ENCODE peak calls at places on chromosomes 11 and 22, in eight cellular contexts. One of them, this sample, is unnamed.

GRCh38 chr11:112652786-112653390 is 308.3 kb upstream of the NCAM1 start:
- DNase-seq in neural progenitor cell: no peak
- DNase-seq in HCT116: no peak
- DNase-seq in MM.1S: no peak
- DNase-seq in OCI-LY7: no peak
- DNase-seq in GM23338: no peak
- DNase-seq in hepatocyte: no peak
- DNase-seq in SK-N-SH: no peak
- DNase-seq in this sample: no peak

GRCh38 chr11:32109138-32109537 is 18.3 kb downstream of the RCN1 start:
- DNase-seq in neural progenitor cell: no peak
- DNase-seq in HCT116: no peak
- DNase-seq in MM.1S: no peak
- DNase-seq in OCI-LY7: no peak
- DNase-seq in GM23338: no peak
- DNase-seq in hepatocyte: no peak
- DNase-seq in SK-N-SH: no peak
- DNase-seq in this sample: peak

GRCh38 chr11:69301491-69302401 is 7.8 kb downstream of the MYEOV start:
- DNase-seq in neural progenitor cell: no peak
- DNase-seq in HCT116: peak
- DNase-seq in MM.1S: no peak
- DNase-seq in OCI-LY7: no peak
- DNase-seq in GM23338: no peak
- DNase-seq in hepatocyte: peak
- DNase-seq in SK-N-SH: peak
- DNase-seq in this sample: peak

GRCh38 chr11:69213315-69213714 is 57.6 kb downstream of the SMIM38 start:
- DNase-seq in neural progenitor cell: no peak
- DNase-seq in HCT116: no peak
- DNase-seq in MM.1S: no peak
- DNase-seq in OCI-LY7: no peak
- DNase-seq in GM23338: no peak
- DNase-seq in hepatocyte: no peak
- DNase-seq in SK-N-SH: no peak
- DNase-seq in this sample: no peak

GRCh38 chr22:42281706-42282251 is 11.3 kb upstream of the TCF20 start:
- DNase-seq in neural progenitor cell: no peak
- DNase-seq in HCT116: no peak
- DNase-seq in MM.1S: no peak
- DNase-seq in OCI-LY7: no peak
- DNase-seq in GM23338: no peak
- DNase-seq in hepatocyte: no peak
- DNase-seq in SK-N-SH: no peak
- DNase-seq in this sample: no peak

GRCh38 chr11:36509265-36509664 is 807 bp downstream of the TRAF6 start:
- DNase-seq in neural progenitor cell: peak
- DNase-seq in HCT116: no peak
- DNase-seq in MM.1S: peak
- DNase-seq in OCI-LY7: peak
- DNase-seq in GM23338: peak
- DNase-seq in hepatocyte: peak
- DNase-seq in SK-N-SH: peak
- DNase-seq in this sample: peak

GRCh38 chr11:20647976-20648565 is 21.3 kb upstream of the NELL1 start:
- DNase-seq in neural progenitor cell: peak
- DNase-seq in HCT116: peak
- DNase-seq in MM.1S: peak
- DNase-seq in OCI-LY7: peak
- DNase-seq in GM23338: peak
- DNase-seq in hepatocyte: peak
- DNase-seq in SK-N-SH: peak
- DNase-seq in this sample: peak

GRCh38 chr11:112537846-112538330 is 277.2 kb upstream of the PLET1 start:
- DNase-seq in neural progenitor cell: no peak
- DNase-seq in HCT116: no peak
- DNase-seq in MM.1S: no peak
- DNase-seq in OCI-LY7: no peak
- DNase-seq in GM23338: no peak
- DNase-seq in hepatocyte: peak
- DNase-seq in SK-N-SH: no peak
- DNase-seq in this sample: peak

GRCh38 chr11:121367434-121367833 is 74.9 kb downstream of the SC5D start:
- DNase-seq in neural progenitor cell: no peak
- DNase-seq in HCT116: no peak
- DNase-seq in MM.1S: peak
- DNase-seq in OCI-LY7: peak
- DNase-seq in GM23338: no peak
- DNase-seq in hepatocyte: no peak
- DNase-seq in SK-N-SH: no peak
- DNase-seq in this sample: no peak

GRCh38 chr11:64007629-64008282 is 21.5 kb downstream of the OTUB1 start:
- DNase-seq in neural progenitor cell: peak
- DNase-seq in HCT116: peak
- DNase-seq in MM.1S: no peak
- DNase-seq in OCI-LY7: no peak
- DNase-seq in GM23338: peak
- DNase-seq in hepatocyte: peak
- DNase-seq in SK-N-SH: peak
- DNase-seq in this sample: no peak

GRCh38 chr11:36073411-36074203 is 129.7 kb downstream of the LDLRAD3 start:
- DNase-seq in neural progenitor cell: peak
- DNase-seq in HCT116: no peak
- DNase-seq in MM.1S: no peak
- DNase-seq in OCI-LY7: no peak
- DNase-seq in GM23338: no peak
- DNase-seq in hepatocyte: peak
- DNase-seq in SK-N-SH: peak
- DNase-seq in this sample: peak

GRCh38 chr11:61061081-61061826 is 41.0 kb upstream of the CD5 start:
- DNase-seq in neural progenitor cell: no peak
- DNase-seq in HCT116: peak
- DNase-seq in MM.1S: peak
- DNase-seq in OCI-LY7: peak
- DNase-seq in GM23338: no peak
- DNase-seq in hepatocyte: no peak
- DNase-seq in SK-N-SH: no peak
- DNase-seq in this sample: peak

GRCh38 chr11:107550304-107550703 is 15.2 kb downstream of the ALKBH8 start:
- DNase-seq in neural progenitor cell: no peak
- DNase-seq in HCT116: no peak
- DNase-seq in MM.1S: no peak
- DNase-seq in OCI-LY7: no peak
- DNase-seq in GM23338: no peak
- DNase-seq in hepatocyte: no peak
- DNase-seq in SK-N-SH: no peak
- DNase-seq in this sample: no peak

GRCh38 chr11:16402654-16403447 is 46.5 kb upstream of the SOX6 start:
- DNase-seq in neural progenitor cell: peak
- DNase-seq in HCT116: no peak
- DNase-seq in MM.1S: no peak
- DNase-seq in OCI-LY7: no peak
- DNase-seq in GM23338: peak
- DNase-seq in hepatocyte: no peak
- DNase-seq in SK-N-SH: no peak
- DNase-seq in this sample: no peak

GRCh38 chr11:123111465-123111864 is 49.5 kb upstream of the HSPA8 start:
- DNase-seq in neural progenitor cell: peak
- DNase-seq in HCT116: peak
- DNase-seq in MM.1S: peak
- DNase-seq in OCI-LY7: peak
- DNase-seq in GM23338: peak
- DNase-seq in hepatocyte: peak
- DNase-seq in SK-N-SH: peak
- DNase-seq in this sample: peak

GRCh38 chr11:112724194-112724790 is 236.9 kb upstream of the NCAM1 start:
- DNase-seq in neural progenitor cell: no peak
- DNase-seq in HCT116: no peak
- DNase-seq in MM.1S: no peak
- DNase-seq in OCI-LY7: no peak
- DNase-seq in GM23338: no peak
- DNase-seq in hepatocyte: no peak
- DNase-seq in SK-N-SH: peak
- DNase-seq in this sample: no peak

GRCh38 chr11:125902315-125902926 is 585 bp downstream of the PUS3 start:
- DNase-seq in neural progenitor cell: no peak
- DNase-seq in HCT116: no peak
- DNase-seq in MM.1S: no peak
- DNase-seq in OCI-LY7: no peak
- DNase-seq in GM23338: no peak
- DNase-seq in hepatocyte: no peak
- DNase-seq in SK-N-SH: no peak
- DNase-seq in this sample: peak

DNA sequence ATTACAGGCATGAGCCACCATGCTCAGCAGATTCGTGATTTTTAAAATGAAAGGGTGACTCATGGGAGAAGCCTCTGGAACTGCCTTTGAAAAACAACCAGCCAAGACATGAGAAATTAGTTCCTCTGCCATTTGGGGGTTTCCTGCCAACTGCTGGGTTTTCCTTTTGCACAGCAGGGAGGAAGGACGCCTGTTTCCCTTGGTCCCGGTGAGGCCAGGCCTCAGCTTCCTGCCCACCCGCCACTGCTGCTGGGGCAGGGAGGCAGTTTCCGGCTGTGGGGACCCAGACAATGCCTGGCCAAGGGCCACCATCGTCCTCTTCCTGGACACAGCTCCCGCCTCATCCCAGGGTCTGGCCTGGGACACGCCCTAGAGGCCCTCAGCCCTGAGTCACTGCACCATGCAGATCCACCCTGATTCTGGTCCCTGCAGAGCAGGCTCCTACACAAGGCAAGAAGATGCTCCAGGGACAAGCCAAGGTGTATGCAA is 10.2 kb downstream of the PPM1F start:
- DNase-seq in neural progenitor cell: no peak
- DNase-seq in HCT116: peak
- DNase-seq in MM.1S: no peak
- DNase-seq in OCI-LY7: no peak
- DNase-seq in GM23338: no peak
- DNase-seq in hepatocyte: no peak
- DNase-seq in SK-N-SH: no peak
- DNase-seq in this sample: peak
- TF ChIP-seq EZH2phosphoT487 in neural progenitor cell: no peak
- TF ChIP-seq EZH2phosphoT487 in HCT116: no peak
- TF ChIP-seq EZH2phosphoT487 in MM.1S: no peak
- TF ChIP-seq EZH2phosphoT487 in OCI-LY7: no peak
- TF ChIP-seq EZH2phosphoT487 in GM23338: no peak
- TF ChIP-seq EZH2phosphoT487 in hepatocyte: no peak
- TF ChIP-seq EZH2phosphoT487 in SK-N-SH: no peak
- TF ChIP-seq EZH2phosphoT487 in this sample: no peak

GRCh38 chr11:110852925-110853324 is 140.7 kb upstream of the ARHGAP20 start:
- DNase-seq in neural progenitor cell: no peak
- DNase-seq in HCT116: no peak
- DNase-seq in MM.1S: no peak
- DNase-seq in OCI-LY7: no peak
- DNase-seq in GM23338: no peak
- DNase-seq in hepatocyte: no peak
- DNase-seq in SK-N-SH: no peak
- DNase-seq in this sample: no peak
- H3K27ac ChIP-seq in neural progenitor cell: no peak
- H3K27ac ChIP-seq in HCT116: no peak
- H3K27ac ChIP-seq in MM.1S: no peak
- H3K27ac ChIP-seq in OCI-LY7: no peak
- H3K27ac ChIP-seq in GM23338: no peak
- H3K27ac ChIP-seq in hepatocyte: no peak
- H3K27ac ChIP-seq in SK-N-SH: no peak
- H3K27ac ChIP-seq in this sample: no peak

GRCh38 chr11:100876826-100877545 is 189.9 kb downstream of the ARHGAP42 start:
- DNase-seq in neural progenitor cell: no peak
- DNase-seq in HCT116: no peak
- DNase-seq in MM.1S: peak
- DNase-seq in OCI-LY7: no peak
- DNase-seq in GM23338: peak
- DNase-seq in hepatocyte: peak
- DNase-seq in SK-N-SH: no peak
- DNase-seq in this sample: peak

GRCh38 chr11:100875521-100875869 is 188.4 kb downstream of the ARHGAP42 start:
- DNase-seq in neural progenitor cell: no peak
- DNase-seq in HCT116: no peak
- DNase-seq in MM.1S: no peak
- DNase-seq in OCI-LY7: no peak
- DNase-seq in GM23338: no peak
- DNase-seq in hepatocyte: no peak
- DNase-seq in SK-N-SH: no peak
- DNase-seq in this sample: no peak

GRCh38 chr11:100870138-100870537 is 183.1 kb downstream of the ARHGAP42 start:
- DNase-seq in neural progenitor cell: no peak
- DNase-seq in HCT116: no peak
- DNase-seq in MM.1S: no peak
- DNase-seq in OCI-LY7: no peak
- DNase-seq in GM23338: peak
- DNase-seq in hepatocyte: peak
- DNase-seq in SK-N-SH: no peak
- DNase-seq in this sample: no peak

GRCh38 chr11:100872951-100873350 is 185.9 kb downstream of the ARHGAP42 start:
- DNase-seq in neural progenitor cell: no peak
- DNase-seq in HCT116: no peak
- DNase-seq in MM.1S: no peak
- DNase-seq in OCI-LY7: no peak
- DNase-seq in GM23338: no peak
- DNase-seq in hepatocyte: no peak
- DNase-seq in SK-N-SH: no peak
- DNase-seq in this sample: no peak

DNA sequence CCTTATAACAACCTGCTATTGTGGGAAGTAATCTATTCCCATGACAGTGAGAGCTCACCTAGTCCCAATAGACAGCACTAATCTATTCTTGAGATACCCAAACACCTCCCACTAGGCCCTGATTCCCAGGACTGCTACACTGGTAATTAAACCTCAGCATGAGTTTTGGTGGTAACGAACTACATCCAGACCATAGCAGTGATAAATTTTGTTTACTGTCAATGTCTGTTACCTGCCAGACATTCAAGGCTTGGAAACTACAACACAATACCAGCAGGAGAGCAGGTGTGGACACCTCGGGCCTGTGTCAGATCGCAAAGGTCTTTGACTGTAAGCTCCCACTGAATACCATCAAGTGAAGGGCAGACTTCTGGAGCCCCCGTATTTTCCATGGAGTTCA is 187.1 kb downstream of the ARHGAP42 start:
- DNase-seq in neural progenitor cell: no peak
- DNase-seq in HCT116: no peak
- DNase-seq in MM.1S: no peak
- DNase-seq in OCI-LY7: no peak
- DNase-seq in GM23338: no peak
- DNase-seq in hepatocyte: no peak
- DNase-seq in SK-N-SH: no peak
- DNase-seq in this sample: no peak
- TF ChIP-seq CTCF in neural progenitor cell: no peak
- TF ChIP-seq CTCF in HCT116: no peak
- TF ChIP-seq CTCF in MM.1S: no peak
- TF ChIP-seq CTCF in OCI-LY7: no peak
- TF ChIP-seq CTCF in GM23338: no peak
- TF ChIP-seq CTCF in hepatocyte: no peak
- TF ChIP-seq CTCF in SK-N-SH: no peak
- TF ChIP-seq CTCF in this sample: no peak

DNA sequence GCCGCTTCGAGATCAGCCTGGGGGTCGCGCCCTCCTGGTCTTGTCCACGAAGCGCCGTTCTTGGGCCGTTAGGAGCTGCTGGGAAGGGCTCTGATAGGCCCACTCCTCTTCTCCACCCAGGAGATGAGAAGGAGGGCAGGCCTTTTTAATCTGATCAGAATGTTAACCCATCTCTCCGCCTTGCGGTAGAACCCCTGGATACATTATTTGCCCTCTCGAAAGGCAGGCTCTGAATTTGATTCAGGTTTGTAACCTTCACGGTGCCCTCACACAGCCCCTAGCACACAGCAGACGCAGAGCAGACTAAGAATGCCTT is at the start of gene CCDC83:
- DNase-seq in neural progenitor cell: no peak
- DNase-seq in HCT116: no peak
- DNase-seq in MM.1S: no peak
- DNase-seq in OCI-LY7: no peak
- DNase-seq in GM23338: peak
- DNase-seq in hepatocyte: no peak
- DNase-seq in SK-N-SH: no peak
- DNase-seq in this sample: no peak
- TF ChIP-seq EZH2phosphoT487 in neural progenitor cell: no peak
- TF ChIP-seq EZH2phosphoT487 in HCT116: no peak
- TF ChIP-seq EZH2phosphoT487 in MM.1S: no peak
- TF ChIP-seq EZH2phosphoT487 in OCI-LY7: no peak
- TF ChIP-seq EZH2phosphoT487 in GM23338: no peak
- TF ChIP-seq EZH2phosphoT487 in hepatocyte: no peak
- TF ChIP-seq EZH2phosphoT487 in SK-N-SH: no peak
- TF ChIP-seq EZH2phosphoT487 in this sample: no peak